ENCODE peak calls at places on chromosomes 13 and 19, in five cellular contexts. S is stimulated activated CD8-positive, alpha-beta memory T cell treated with anti-CD3 and anti-CD28 coated beads, Interleukin-2, amount 100 ng/mL, for 48 hours; Q is midbrain; M is HEK293T; G is non-pigmented ciliary epithelial cell. A is an unnamed sample.

GRCh38 chr19:4537953-4538600 is 1.8 kb downstream of the LRG1 start:
- DNase-seq in S (no peak), Q (no peak), M (no peak), G (no peak), A (no peak)

GRCh38 chr19:29029271-29029670 is 183.7 kb downstream of the UQCRFS1 start:
- DNase-seq in S (no peak), Q (no peak), M (no peak), G (no peak), A (no peak)

GRCh38 chr19:51598159-51598915 is 27.3 kb downstream of the ZNF175 start:
- DNase-seq in S (no peak), Q (no peak), M (no peak), G (no peak), A (no peak)

GRCh38 chr19:37309834-37310575 is 60.9 kb upstream of the ZNF527 start:
- DNase-seq in S (no peak), Q (no peak), M (no peak), G (no peak), A (no peak)

GRCh38 chr13:25493930-25494707 is 122.3 kb downstream of the ATP8A2 start:
- DNase-seq in S (no peak), Q (no peak), M (no peak), G (no peak), A (no peak)

GRCh38 chr19:13892885-13893284 is 13.0 kb downstream of the BRME1 start:
- DNase-seq in S (no peak), Q (no peak), M (no peak), G (no peak), A (no peak)

GRCh38 chr13:98054301-98054700 is 88.6 kb upstream of the FARP1 start:
- DNase-seq in S (no peak), Q (no peak), M (no peak), G (no peak), A (no peak)

GRCh38 chr13:110520431-110521295 is 40.9 kb downstream of the RAB20 start:
- DNase-seq in S (no peak), Q (peak; percentile 83), M (no peak), G (no peak), A (no peak)

GRCh38 chr13:112928958-112929777 is 39.8 kb upstream of the MCF2L start:
- DNase-seq in S (no peak), Q (no peak), M (no peak), G (no peak), A (no peak)

GRCh38 chr19:44306283-44306682 is 1.5 kb upstream of the ZNF235 start:
- DNase-seq in S (no peak), Q (no peak), M (no peak), G (no peak), A (no peak)

GRCh38 chr19:31232220-31232619 is 117.0 kb downstream of the TSHZ3 start:
- DNase-seq in S (no peak), Q (no peak), M (no peak), G (no peak), A (no peak)

GRCh38 chr13:33087091-33087490 is 70.9 kb downstream of the KL start:
- DNase-seq in S (no peak), Q (no peak), M (no peak), G (no peak), A (no peak)

GRCh38 chr13:23321534-23322241 is 111.8 kb downstream of the SACS start:
- DNase-seq in S (no peak), Q (no peak), M (no peak), G (peak; percentile 97), A (peak; percentile 25)

GRCh38 chr13:106661236-106661635 is 93.3 kb upstream of the ARGLU1 start:
- DNase-seq in S (no peak), Q (no peak), M (no peak), G (no peak), A (no peak)

GRCh38 chr19:29292146-29292545 is 79.2 kb upstream of the UQCRFS1 start:
- DNase-seq in S (no peak), Q (no peak), M (no peak), G (no peak), A (no peak)

GRCh38 chr13:20796791-20797513 is 23.2 kb upstream of the EEF1AKMT1 start:
- DNase-seq in S (no peak), Q (no peak), M (no peak), G (no peak), A (no peak)

GRCh38 chr19:4742717-4743646 is 19.3 kb upstream of the DPP9 start:
- DNase-seq in S (no peak), Q (no peak), M (no peak), G (no peak), A (no peak)

GRCh38 chr19:49929121-49929610 is at the start of the genes ATF5 and NUP62:
- DNase-seq in S (peak; percentile 95), Q (peak; percentile 92), M (peak; percentile 96), G (no peak), A (peak; percentile 97)

GRCh38 chr19:5823579-5824281 is 15.8 kb downstream of the FUT6 start:
- DNase-seq in S (no peak), Q (no peak), M (peak; percentile 68), G (no peak), A (no peak)

GRCh38 chr13:106533101-106533939 is 2.1 kb downstream of the EFNB2 start:
- DNase-seq in S (no peak), Q (peak; percentile 87), M (no peak), G (no peak), A (no peak)

GRCh38 chr19:32677657-32678056 is 2.0 kb downstream of the RGS9BP start:
- DNase-seq in S (no peak), Q (no peak), M (no peak), G (no peak), A (no peak)

GRCh38 chr13:76307157-76307556 is 579.0 kb downstream of the KCTD12 start:
- DNase-seq in S (no peak), Q (no peak), M (peak; percentile 46), G (peak; percentile 54), A (no peak)

GRCh38 chr13:94431987-94432386 is 47.5 kb downstream of the DCT start:
- DNase-seq in S (no peak), Q (no peak), M (no peak), G (no peak), A (no peak)

GRCh38 chr19:48815870-48816501 is 5.2 kb upstream of the BCAT2 start:
- DNase-seq in S (no peak), Q (no peak), M (no peak), G (no peak), A (no peak)

GRCh38 chr19:42059196-42059595 is 10.8 kb downstream of the GRIK5 start:
- DNase-seq in S (no peak), Q (no peak), M (no peak), G (no peak), A (no peak)

GRCh38 chr19:1365306-1365963 is 18.3 kb upstream of the NDUFS7 start:
- DNase-seq in S (no peak), Q (no peak), M (no peak), G (no peak), A (no peak)

GRCh38 chr13:109938255-109938936 is 152.0 kb upstream of the IRS2 start:
- DNase-seq in S (no peak), Q (no peak), M (no peak), G (peak; percentile 80), A (no peak)

GRCh38 chr19:38274734-38275133 is 10.4 kb downstream of the SPINT2 start:
- DNase-seq in S (no peak), Q (peak; percentile 62), M (no peak), G (no peak), A (no peak)

GRCh38 chr13:59483441-59484116 is 680.1 kb downstream of the DIAPH3 start:
- DNase-seq in S (no peak), Q (no peak), M (no peak), G (no peak), A (no peak)

GRCh38 chr19:39409886-39410619 is 2.4 kb upstream of the PLEKHG2 start:
- DNase-seq in S (no peak), Q (peak; percentile 6), M (no peak), G (no peak), A (peak; percentile 57)

GRCh38 chr13:36998624-36999041 is 507 bp downstream of the ALG5 start:
- DNase-seq in S (no peak), Q (no peak), M (peak; percentile 22), G (no peak), A (no peak)

A was measured in GM12891.